ENCODE peak calls at places on chromosomes 13 and 19, in eight cellular contexts. X is T follicular helper cell; V is SW 1271; P is stimulated activated CD8-positive, alpha-beta memory T cell treated with anti-CD3 and anti-CD28 coated beads, Interleukin-2, amount 100 ng/mL, for 1 hour; M is activated CD8-positive, alpha-beta T cell treated with anti-CD3 and anti-CD28 coated beads for 36 hours; B is NCI-H1436; T is cerebellar nuclear complex; F is breast epithelium. W is an unnamed sample.

GRCh38 chr19:1481893-1482360 is 2.9 kb upstream of the C19orf25 start:
- DNase-seq in X (no peak), V (no peak), P (no peak), M (no peak), B (no peak), T (no peak), F (no peak), W (no peak)

GRCh38 chr19:11324079-11324661 is 15.3 kb downstream of the RAB3D start:
- DNase-seq in X (no peak), V (peak; percentile 53), P (no peak), M (peak; percentile 74), B (no peak), T (no peak), F (peak; percentile 66), W (no peak)

GRCh38 chr19:5145521-5146511 is 176.9 kb downstream of the KDM4B start:
- DNase-seq in X (no peak), V (no peak), P (no peak), M (peak; percentile 1), B (no peak), T (no peak), F (no peak), W (no peak)

GRCh38 chr19:35742121-35742724 is at the start of gene IGFLR1:
- DNase-seq in X (peak; percentile 48), V (no peak), P (peak; percentile 43), M (peak; percentile 94), B (no peak), T (no peak), F (no peak), W (peak; percentile 46)

GRCh38 chr13:102688306-102688973 is 6.4 kb downstream of the METTL21C start:
- DNase-seq in X (no peak), V (no peak), P (no peak), M (no peak), B (no peak), T (no peak), F (no peak), W (no peak)

GRCh38 chr19:14835011-14835410 is at the start of the genes OR7A5 and OR7C1:
- DNase-seq in X (no peak), V (no peak), P (no peak), M (no peak), B (no peak), T (no peak), F (no peak), W (no peak)

GRCh38 chr19:40808497-40808896 is 9.5 kb downstream of the EGLN2 start:
- DNase-seq in X (no peak), V (no peak), P (no peak), M (no peak), B (no peak), T (no peak), F (no peak), W (no peak)

GRCh38 chr19:54517483-54517882 is 14.9 kb downstream of the LAIR2 start:
- DNase-seq in X (peak; percentile 33), V (no peak), P (peak; percentile 12), M (peak; percentile 74), B (no peak), T (no peak), F (peak; percentile 63), W (no peak)

GRCh38 chr19:20912973-20913372 is 10.1 kb upstream of the ZNF85 start:
- DNase-seq in X (no peak), V (no peak), P (no peak), M (no peak), B (no peak), T (no peak), F (no peak), W (no peak)

GRCh38 chr13:44117351-44117750 is 237.6 kb downstream of the LACC1 start:
- DNase-seq in X (no peak), V (no peak), P (no peak), M (no peak), B (no peak), T (no peak), F (no peak), W (no peak)

GRCh38 chr19:10871711-10872550 is 578 bp downstream of the CARM1 start:
- DNase-seq in X (peak; percentile 8), V (no peak), P (no peak), M (peak; percentile 52), B (peak; percentile 53), T (no peak), F (no peak), W (peak; percentile 7)

GRCh38 chr19:56547535-56547934 is 8.8 kb downstream of the ZFP28 start:
- DNase-seq in X (no peak), V (no peak), P (no peak), M (no peak), B (no peak), T (no peak), F (no peak), W (no peak)

GRCh38 chr19:5567360-5567970 is at the start of gene TINCR:
- DNase-seq in X (no peak), V (no peak), P (no peak), M (no peak), B (no peak), T (no peak), F (no peak), W (no peak)

GRCh38 chr13:41137241-41137640 is 4.6 kb upstream of the KBTBD6 start:
- DNase-seq in X (no peak), V (no peak), P (no peak), M (no peak), B (no peak), T (no peak), F (no peak), W (no peak)

GRCh38 chr19:18763674-18764590 is 27.2 kb downstream of the COMP start:
- DNase-seq in X (no peak), V (no peak), P (no peak), M (no peak), B (no peak), T (no peak), F (peak; percentile 78), W (no peak)

GRCh38 chr19:55299991-55300390 is 16.2 kb downstream of the BRSK1 start:
- DNase-seq in X (no peak), V (no peak), P (no peak), M (no peak), B (no peak), T (no peak), F (no peak), W (no peak)

GRCh38 chr13:46051958-46052313 is 610 bp downstream of the ZC3H13 start:
- DNase-seq in X (no peak), V (no peak), P (no peak), M (no peak), B (no peak), T (no peak), F (no peak), W (no peak)

GRCh38 chr13:43346427-43346826 is 323.0 kb downstream of the DNAJC15 start:
- DNase-seq in X (no peak), V (no peak), P (no peak), M (no peak), B (no peak), T (no peak), F (no peak), W (no peak)

GRCh38 chr19:41866284-41866683 is 6.2 kb downstream of the RPS19 start:
- DNase-seq in X (no peak), V (no peak), P (no peak), M (no peak), B (no peak), T (no peak), F (no peak), W (no peak)

GRCh38 chr19:13906525-13906904 is 514 bp downstream of the CC2D1A start:
- DNase-seq in X (peak; percentile 26), V (no peak), P (no peak), M (peak; percentile 34), B (no peak), T (no peak), F (no peak), W (peak; percentile 20)

GRCh38 chr19:41297628-41298326 is 12.2 kb upstream of the CCDC97 start:
- DNase-seq in X (no peak), V (no peak), P (no peak), M (peak; percentile 31), B (no peak), T (no peak), F (no peak), W (no peak)

GRCh38 chr13:50375792-50376191 is 360.5 kb downstream of the KCNRG start:
- DNase-seq in X (no peak), V (no peak), P (no peak), M (no peak), B (no peak), T (no peak), F (no peak), W (no peak)

GRCh38 chr13:114081761-114082681 is 50.4 kb downstream of the RASA3 start:
- DNase-seq in X (no peak), V (no peak), P (no peak), M (no peak), B (no peak), T (no peak), F (peak; percentile 28), W (no peak)

GRCh38 chr19:18939163-18939562 is 1.9 kb downstream of the HOMER3 start:
- DNase-seq in X (no peak), V (no peak), P (no peak), M (no peak), B (no peak), T (no peak), F (no peak), W (no peak)

W was measured in T-helper 22 cell.